ENCODE peak calls at places on chromosomes 4 and X, in five cellular contexts. F, E, P, N and W are unnamed samples.

GRCh38 chrX:120797201-120797938 is 78.3 kb downstream of the CT47B1 start:
- DNase-seq in F (peak), E (no peak), P (no peak), N (no peak), W (no peak)

GRCh38 chr4:161279095-161279494 is 884.7 kb downstream of the FSTL5 start:
- DNase-seq in F (no peak), E (no peak), P (no peak), N (no peak), W (no peak)

GRCh38 chrX:126770179-126770578 is 49.4 kb upstream of the PRR32 start:
- DNase-seq in F (no peak), E (no peak), P (no peak), N (no peak), W (no peak)

GRCh38 chr4:15575951-15576350 is 79.2 kb downstream of the FBXL5 start:
- DNase-seq in F (no peak), E (no peak), P (no peak), N (no peak), W (no peak)

GRCh38 chrX:154732421-154733071 is 18.3 kb downstream of the GAB3 start:
- DNase-seq in F (no peak), E (no peak), P (no peak), N (no peak), W (no peak)

GRCh38 chr4:3822230-3822947 is 56.2 kb downstream of the ADRA2C start:
- DNase-seq in F (peak), E (no peak), P (no peak), N (no peak), W (peak)

GRCh38 chr4:67234296-67234695 is 311.0 kb downstream of the CENPC start:
- DNase-seq in F (no peak), E (no peak), P (no peak), N (no peak), W (no peak)

GRCh38 chrX:15146515-15146914 is 123.4 kb downstream of the ASB9 start:
- DNase-seq in F (peak), E (peak), P (no peak), N (no peak), W (no peak)

GRCh38 chr4:113394730-113395530 is 345.5 kb downstream of the ANK2 start:
- DNase-seq in F (peak), E (peak), P (no peak), N (peak), W (no peak)

GRCh38 chr4:94244087-94244828 is 36.6 kb downstream of the SMARCAD1 start:
- DNase-seq in F (no peak), E (no peak), P (no peak), N (no peak), W (no peak)

GRCh38 chr4:132767901-132768300 is 381.2 kb upstream of the PCDH10 start:
- DNase-seq in F (no peak), E (no peak), P (no peak), N (no peak), W (no peak)

GRCh38 chr4:70187216-70187615 is 8.3 kb upstream of the ODAM start:
- DNase-seq in F (no peak), E (no peak), P (no peak), N (no peak), W (no peak)

GRCh38 chrX:13366698-13367097 is 46.8 kb upstream of the ATXN3L start:
- DNase-seq in F (no peak), E (no peak), P (no peak), N (no peak), W (no peak)

GRCh38 chr4:151644625-151645024 is 116.2 kb downstream of the GATB start:
- DNase-seq in F (peak), E (no peak), P (no peak), N (no peak), W (no peak)

GRCh38 chrX:68978211-68978780 is 149.5 kb downstream of the EFNB1 start:
- DNase-seq in F (no peak), E (no peak), P (no peak), N (peak), W (no peak)

GRCh38 chr4:10063544-10064300 is 42.4 kb upstream of the SLC2A9 start:
- DNase-seq in F (no peak), E (peak), P (peak), N (peak), W (no peak)

GRCh38 chr4:14336656-14337055 is 665.6 kb upstream of the CPEB2 start:
- DNase-seq in F (no peak), E (no peak), P (no peak), N (no peak), W (no peak)

GRCh38 chr4:6824071-6824470 is 41.5 kb downstream of the KIAA0232 start:
- DNase-seq in F (no peak), E (no peak), P (no peak), N (no peak), W (no peak)

GRCh38 chrX:3527166-3527565 is 180.7 kb upstream of the MXRA5 start:
- DNase-seq in F (no peak), E (no peak), P (no peak), N (no peak), W (no peak)

GRCh38 chr4:139509727-139510410 is 46.1 kb downstream of the SETD7 start:
- DNase-seq in F (peak), E (peak), P (no peak), N (no peak), W (no peak)

GRCh38 chr4:4488405-4489404 is 53.1 kb downstream of the STX18 start:
- DNase-seq in F (peak), E (peak), P (no peak), N (peak), W (no peak)

GRCh38 chr4:51842167-51842553 is 793 bp upstream of the DCUN1D4 start:
- DNase-seq in F (peak), E (no peak), P (no peak), N (peak), W (no peak)

GRCh38 chr4:185039508-185040273 is 21.4 kb downstream of the HELT start:
- DNase-seq in F (peak), E (peak), P (no peak), N (peak), W (no peak)

GRCh38 chrX:8364369-8365141 is 100.1 kb upstream of the VCX3B start:
- DNase-seq in F (peak), E (peak), P (no peak), N (peak), W (no peak)

GRCh38 chr4:3111461-3111860 is 37.0 kb downstream of the HTT start:
- DNase-seq in F (no peak), E (no peak), P (no peak), N (no peak), W (no peak)

GRCh38 chr4:17400696-17401095 is 111.2 kb downstream of the QDPR start:
- DNase-seq in F (no peak), E (no peak), P (no peak), N (no peak), W (no peak)

GRCh38 chrX:87621697-87622096 is 104.1 kb downstream of the KLHL4 start:
- DNase-seq in F (no peak), E (no peak), P (no peak), N (no peak), W (no peak)

GRCh38 chrX:111181883-111182400 is 86.0 kb downstream of the PAK3 start:
- DNase-seq in F (no peak), E (no peak), P (no peak), N (no peak), W (no peak)

GRCh38 chr4:175035907-175036306 is 117.7 kb downstream of the ADAM29 start:
- DNase-seq in F (no peak), E (no peak), P (no peak), N (no peak), W (no peak)

GRCh38 chrX:29903365-29903764 is 312.0 kb upstream of the MAGEB2 start:
- DNase-seq in F (no peak), E (no peak), P (no peak), N (no peak), W (no peak)

GRCh38 chr4:92566284-92566683 is 262.5 kb downstream of the GRID2 start:
- DNase-seq in F (no peak), E (no peak), P (no peak), N (no peak), W (no peak)

GRCh38 chrX:150212672-150213480 is 150.2 kb upstream of the MAMLD1 start:
- DNase-seq in F (no peak), E (peak), P (peak), N (peak), W (no peak)

GRCh38 chr4:139786494-139787354 is 121.1 kb downstream of the MGST2 start:
- DNase-seq in F (no peak), E (no peak), P (no peak), N (no peak), W (no peak)

GRCh38 chr4:184815046-184815877 is 10.5 kb downstream of the ACSL1 start:
- DNase-seq in F (peak), E (peak), P (no peak), N (peak), W (no peak)

GRCh38 chr4:58603951-58604350 is 1493.8 kb upstream of the IGFBP7 start:
- DNase-seq in F (no peak), E (no peak), P (no peak), N (no peak), W (no peak)

GRCh38 chr4:165248102-165248501 is 40.7 kb downstream of the KLHL2 start:
- DNase-seq in F (no peak), E (no peak), P (no peak), N (no peak), W (no peak)

GRCh38 chr4:4820264-4820663 is 39.2 kb upstream of the MSX1 start:
- DNase-seq in F (no peak), E (no peak), P (no peak), N (peak), W (no peak)

GRCh38 chr4:138629669-138630068 is 385.9 kb upstream of the NOCT start:
- DNase-seq in F (no peak), E (no peak), P (no peak), N (no peak), W (no peak)

GRCh38 chr4:89660851-89661250 is 176.1 kb downstream of the SNCA start:
- DNase-seq in F (no peak), E (no peak), P (no peak), N (no peak), W (no peak)

GRCh38 chr4:89661490-89661889 is 175.5 kb downstream of the SNCA start:
- DNase-seq in F (no peak), E (no peak), P (no peak), N (no peak), W (no peak)

GRCh38 chr4:89658701-89659024 is 178.3 kb downstream of the SNCA start:
- DNase-seq in F (no peak), E (no peak), P (no peak), N (no peak), W (no peak)

GRCh38 chr4:89660444-89660843 is 176.5 kb downstream of the SNCA start:
- DNase-seq in F (no peak), E (no peak), P (no peak), N (no peak), W (no peak)

DNA sequence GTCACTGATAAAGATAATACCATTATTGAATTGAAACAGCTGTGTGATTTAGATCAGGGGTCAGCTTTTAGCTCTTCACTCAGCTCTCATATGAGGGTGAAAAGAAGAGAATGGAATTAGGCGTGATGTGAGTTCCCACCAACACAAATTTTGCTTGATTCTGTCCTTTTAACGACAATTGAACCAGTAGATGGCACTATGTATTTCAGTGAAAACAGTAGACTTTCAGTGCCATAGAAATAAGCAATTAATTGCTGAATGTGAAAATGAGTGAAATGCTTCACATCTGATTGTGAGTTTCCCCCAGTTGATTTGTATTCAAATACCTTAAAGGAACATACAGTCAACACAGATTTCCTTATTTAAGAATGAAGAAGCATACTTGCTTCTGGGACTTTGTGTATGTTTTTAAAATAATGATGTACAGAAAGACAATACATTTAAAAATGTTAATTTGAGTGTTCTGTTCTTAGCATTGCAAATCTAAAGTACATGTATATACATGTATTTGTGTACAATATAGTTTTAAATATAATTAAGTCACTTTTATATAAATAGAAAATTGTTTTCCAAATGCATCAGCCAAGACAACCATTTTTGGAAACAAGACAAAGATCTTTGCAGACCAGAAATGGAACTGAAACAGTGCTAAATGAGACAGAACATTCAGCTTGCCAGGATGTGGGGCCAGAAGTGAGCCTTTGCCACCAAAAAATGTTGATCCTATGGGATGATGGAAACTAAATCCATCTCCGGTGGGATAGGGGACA is 178.8 kb downstream of the SNCA start:
- DNase-seq in F (no peak), E (no peak), P (no peak), N (no peak), W (no peak)
- TF ChIP-seq CTCF in F (no peak), E (peak), P (no peak), N (peak), W (peak)

DNA sequence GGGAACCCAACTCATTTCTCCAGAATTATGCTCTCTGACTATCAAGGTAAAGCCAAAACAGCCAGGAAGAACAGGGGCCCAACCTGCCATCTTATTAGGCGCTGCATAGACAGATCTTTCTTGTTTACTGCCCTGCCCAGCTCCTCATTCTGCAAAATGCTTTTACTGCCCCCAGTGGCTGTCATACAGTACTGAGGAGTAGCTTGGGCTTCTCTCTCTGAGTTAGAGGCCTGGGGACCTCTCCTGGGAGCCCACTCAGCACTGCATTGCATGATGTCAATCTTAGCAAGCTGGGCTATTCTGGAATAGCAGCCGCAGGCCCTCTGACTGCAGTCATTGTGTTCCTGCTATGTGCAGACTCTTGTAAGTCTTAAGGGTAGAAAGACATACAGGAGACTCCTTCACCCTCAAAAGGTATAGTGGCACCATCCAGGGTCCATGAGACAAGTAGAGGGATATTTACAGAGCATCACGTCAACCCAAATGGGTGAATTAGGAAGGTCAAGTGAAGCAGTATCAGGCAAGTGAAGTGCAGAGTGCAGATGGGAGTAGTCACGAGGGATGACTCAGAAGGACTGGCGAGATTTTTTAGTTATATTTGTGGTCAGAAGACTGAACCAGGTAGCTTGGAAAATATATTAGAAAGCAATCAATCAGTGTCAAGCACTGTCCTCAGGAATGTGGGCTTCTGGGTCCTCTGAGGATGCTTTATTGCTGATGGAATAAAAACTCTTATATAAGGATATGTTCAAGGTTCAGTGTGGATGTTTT is 294.1 kb upstream of the SFRP2 start:
- DNase-seq in F (peak), E (no peak), P (no peak), N (no peak), W (no peak)
- TF ChIP-seq CTCF in F (no peak), E (no peak), P (no peak), N (no peak), W (peak)

DNA sequence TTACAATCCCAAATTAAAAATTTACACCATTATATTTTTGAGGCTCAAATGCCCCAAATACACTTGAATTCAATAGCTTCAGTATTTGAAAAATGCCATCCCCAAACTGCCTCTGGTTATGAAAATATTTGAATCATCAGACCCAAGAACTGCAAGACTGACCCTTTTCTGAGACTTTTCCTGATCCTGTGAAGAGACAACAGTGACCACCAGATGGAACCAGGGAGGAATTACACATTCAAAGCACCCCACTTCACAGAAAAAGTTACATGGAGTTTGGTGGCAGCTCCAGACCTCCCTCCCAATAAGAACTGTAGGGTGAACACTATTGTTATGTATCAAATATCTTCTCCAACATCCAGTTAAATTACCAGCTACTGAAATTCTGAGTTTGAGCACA is 44.0 kb upstream of the SCD5 start:
- DNase-seq in F (no peak), E (no peak), P (no peak), N (no peak), W (no peak)
- TF ChIP-seq CTCF in F (no peak), E (no peak), P (no peak), N (no peak), W (peak)

GRCh38 chrX:318068-318738 is 393 bp downstream of the GTPBP6 start:
- DNase-seq in F (peak), E (peak), P (peak), N (peak), W (peak)
- TF ChIP-seq CTCF in F (no peak), E (no peak), P (no peak), N (no peak), W (no peak)

DNA sequence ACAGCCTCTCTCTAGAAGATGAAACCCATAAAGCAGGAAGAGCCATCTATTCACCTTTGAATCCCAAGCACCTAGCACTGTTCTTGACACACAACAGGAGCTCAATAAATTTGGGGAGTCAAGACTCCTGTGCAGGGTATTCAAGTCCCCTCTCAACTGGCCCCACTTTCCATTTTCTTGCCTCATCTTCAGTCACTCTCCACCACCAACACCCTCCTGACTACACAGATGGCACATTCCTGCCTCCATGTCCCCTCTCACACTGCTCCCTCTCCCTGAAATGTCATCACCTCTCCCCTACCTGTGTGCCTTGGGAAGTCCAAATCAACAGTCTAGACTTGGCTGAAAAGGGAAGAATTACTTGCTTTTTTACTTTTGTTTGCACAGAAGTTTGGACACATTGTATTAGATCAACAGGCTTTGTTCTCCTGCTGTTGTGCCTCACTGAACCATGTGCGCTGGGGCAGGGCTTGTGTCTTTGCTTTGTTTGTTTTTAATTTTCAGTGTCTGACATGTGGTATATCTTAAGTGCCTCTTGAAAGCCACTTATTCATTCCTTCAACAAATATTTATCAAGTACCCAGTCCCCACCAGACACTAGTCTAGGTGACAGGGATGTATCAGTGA is 85.1 kb downstream of the APBB2 start:
- DNase-seq in F (no peak), E (no peak), P (no peak), N (no peak), W (no peak)
- TF ChIP-seq CTCF in F (no peak), E (no peak), P (no peak), N (no peak), W (no peak)

DNA sequence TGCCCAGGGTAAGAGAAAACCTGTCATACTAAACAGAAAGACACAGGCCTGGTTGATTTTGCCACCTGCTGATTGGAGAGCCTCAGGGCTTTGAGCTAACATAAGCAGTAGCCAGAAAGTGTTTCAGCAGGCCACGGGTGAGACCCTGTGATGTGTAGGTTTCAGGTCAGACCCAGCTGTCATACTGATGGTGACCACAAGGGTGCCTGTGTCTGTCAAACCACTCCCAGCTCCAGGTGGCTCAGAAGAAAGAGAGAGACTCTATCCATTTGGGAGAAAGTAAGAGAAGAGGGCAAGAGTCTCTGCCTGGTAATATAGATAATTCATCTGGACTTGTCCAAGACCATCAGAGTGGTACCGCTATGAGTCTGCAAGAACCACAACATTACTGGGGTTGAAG is 72.8 kb upstream of the NLRP2B start:
- DNase-seq in F (no peak), E (no peak), P (no peak), N (no peak), W (no peak)
- TF ChIP-seq CTCF in F (no peak), E (no peak), P (no peak), N (no peak), W (no peak)